ENCODE peak calls at places on chromosomes 16 and 17, in nine cellular contexts. One of them, this sample, is unnamed.

GRCh38 chr17:30323262-30323894 is 10.5 kb downstream of the TMIGD1 start:
- DNase-seq in MM.1S: no peak
- DNase-seq in GM23248: no peak
- DNase-seq in PC-3: no peak
- DNase-seq in GM23338: no peak
- DNase-seq in OCI-LY7: peak; percentile 87
- DNase-seq in hepatocyte: no peak
- DNase-seq in neural progenitor cell: no peak
- DNase-seq in HCT116: no peak
- DNase-seq in this sample: no peak

GRCh38 chr16:89473791-89474414 is 16.5 kb downstream of the ANKRD11 start:
- DNase-seq in OCI-LY7: no peak
- DNase-seq in GM23338: no peak
- DNase-seq in MM.1S: no peak
- DNase-seq in neural progenitor cell: no peak
- DNase-seq in HCT116: no peak
- DNase-seq in GM23248: peak; percentile 82
- DNase-seq in PC-3: peak; percentile 50
- DNase-seq in hepatocyte: no peak
- DNase-seq in this sample: no peak

GRCh38 chr17:65463242-65463641 is 98.2 kb downstream of the AXIN2 start:
- DNase-seq in OCI-LY7: no peak
- DNase-seq in PC-3: no peak
- DNase-seq in hepatocyte: peak; percentile 71
- DNase-seq in HCT116: no peak
- DNase-seq in MM.1S: no peak
- DNase-seq in GM23338: no peak
- DNase-seq in GM23248: peak; percentile 35
- DNase-seq in neural progenitor cell: no peak
- DNase-seq in this sample: no peak

GRCh38 chr17:72726936-72727335 is 365.6 kb downstream of the SLC39A11 start:
- DNase-seq in OCI-LY7: peak; percentile 93
- DNase-seq in GM23338: no peak
- DNase-seq in HCT116: no peak
- DNase-seq in PC-3: peak; percentile 69
- DNase-seq in hepatocyte: no peak
- DNase-seq in GM23248: no peak
- DNase-seq in neural progenitor cell: no peak
- DNase-seq in MM.1S: peak; percentile 92
- DNase-seq in this sample: no peak

GRCh38 chr17:43349142-43349541 is 49.7 kb upstream of the ARL4D start:
- DNase-seq in HCT116: no peak
- DNase-seq in GM23248: no peak
- DNase-seq in OCI-LY7: no peak
- DNase-seq in PC-3: no peak
- DNase-seq in neural progenitor cell: no peak
- DNase-seq in GM23338: no peak
- DNase-seq in MM.1S: no peak
- DNase-seq in hepatocyte: no peak
- DNase-seq in this sample: no peak

GRCh38 chr16:645852-646678 is 3.1 kb upstream of the WDR90 start:
- DNase-seq in MM.1S: no peak
- DNase-seq in PC-3: peak; percentile 52
- DNase-seq in GM23338: peak; percentile 65
- DNase-seq in GM23248: no peak
- DNase-seq in HCT116: no peak
- DNase-seq in neural progenitor cell: no peak
- DNase-seq in hepatocyte: peak; percentile 76
- DNase-seq in OCI-LY7: no peak
- DNase-seq in this sample: no peak

GRCh38 chr16:11602321-11602720 is 15.6 kb upstream of the LITAF start:
- DNase-seq in neural progenitor cell: no peak
- DNase-seq in MM.1S: no peak
- DNase-seq in OCI-LY7: peak; percentile 79
- DNase-seq in HCT116: no peak
- DNase-seq in hepatocyte: no peak
- DNase-seq in PC-3: no peak
- DNase-seq in GM23248: no peak
- DNase-seq in GM23338: no peak
- DNase-seq in this sample: no peak

GRCh38 chr16:87607871-87608270 is 5.6 kb downstream of the JPH3 start:
- DNase-seq in PC-3: no peak
- DNase-seq in MM.1S: no peak
- DNase-seq in GM23248: no peak
- DNase-seq in GM23338: no peak
- DNase-seq in HCT116: no peak
- DNase-seq in OCI-LY7: no peak
- DNase-seq in neural progenitor cell: no peak
- DNase-seq in hepatocyte: no peak
- DNase-seq in this sample: no peak

GRCh38 chr17:82400206-82400605 is 17.9 kb upstream of the HEXD start:
- DNase-seq in OCI-LY7: no peak
- DNase-seq in MM.1S: no peak
- DNase-seq in neural progenitor cell: no peak
- DNase-seq in HCT116: no peak
- DNase-seq in hepatocyte: no peak
- DNase-seq in GM23338: no peak
- DNase-seq in PC-3: no peak
- DNase-seq in GM23248: no peak
- DNase-seq in this sample: no peak

GRCh38 chr17:27533874-27534815 is 77.9 kb downstream of the KSR1 start:
- DNase-seq in GM23248: peak; percentile 90
- DNase-seq in MM.1S: no peak
- DNase-seq in PC-3: peak; percentile 48
- DNase-seq in neural progenitor cell: peak; percentile 54
- DNase-seq in hepatocyte: no peak
- DNase-seq in HCT116: no peak
- DNase-seq in OCI-LY7: no peak
- DNase-seq in GM23338: peak; percentile 68
- DNase-seq in this sample: no peak

GRCh38 chr17:60631119-60631518 is 31.1 kb downstream of the PPM1D start:
- DNase-seq in hepatocyte: no peak
- DNase-seq in HCT116: no peak
- DNase-seq in neural progenitor cell: no peak
- DNase-seq in MM.1S: no peak
- DNase-seq in OCI-LY7: no peak
- DNase-seq in PC-3: no peak
- DNase-seq in GM23338: no peak
- DNase-seq in GM23248: no peak
- DNase-seq in this sample: no peak

GRCh38 chr16:19766554-19766884 is 48.4 kb downstream of the IQCK start:
- DNase-seq in neural progenitor cell: no peak
- DNase-seq in MM.1S: no peak
- DNase-seq in HCT116: no peak
- DNase-seq in hepatocyte: no peak
- DNase-seq in GM23338: no peak
- DNase-seq in OCI-LY7: no peak
- DNase-seq in PC-3: no peak
- DNase-seq in GM23248: no peak
- DNase-seq in this sample: no peak

GRCh38 chr16:46854846-46855245 is 23.9 kb upstream of the C16orf87 start:
- DNase-seq in MM.1S: no peak
- DNase-seq in HCT116: no peak
- DNase-seq in GM23338: no peak
- DNase-seq in GM23248: no peak
- DNase-seq in OCI-LY7: no peak
- DNase-seq in neural progenitor cell: no peak
- DNase-seq in hepatocyte: no peak
- DNase-seq in PC-3: no peak
- DNase-seq in this sample: no peak

GRCh38 chr16:46852130-46852529 is 21.1 kb upstream of the C16orf87 start:
- DNase-seq in HCT116: no peak
- DNase-seq in GM23338: no peak
- DNase-seq in GM23248: no peak
- DNase-seq in MM.1S: no peak
- DNase-seq in hepatocyte: no peak
- DNase-seq in OCI-LY7: no peak
- DNase-seq in neural progenitor cell: no peak
- DNase-seq in PC-3: no peak
- DNase-seq in this sample: no peak

GRCh38 chr16:46855389-46855788 is 24.4 kb upstream of the C16orf87 start:
- DNase-seq in HCT116: no peak
- DNase-seq in GM23248: no peak
- DNase-seq in OCI-LY7: no peak
- DNase-seq in GM23338: no peak
- DNase-seq in neural progenitor cell: no peak
- DNase-seq in MM.1S: no peak
- DNase-seq in PC-3: no peak
- DNase-seq in hepatocyte: no peak
- DNase-seq in this sample: no peak

GRCh38 chr16:46850619-46851555 is 19.9 kb upstream of the C16orf87 start:
- DNase-seq in hepatocyte: no peak
- DNase-seq in PC-3: no peak
- DNase-seq in neural progenitor cell: no peak
- DNase-seq in GM23248: no peak
- DNase-seq in HCT116: no peak
- DNase-seq in GM23338: no peak
- DNase-seq in OCI-LY7: peak; percentile 53
- DNase-seq in MM.1S: no peak
- DNase-seq in this sample: no peak

DNA sequence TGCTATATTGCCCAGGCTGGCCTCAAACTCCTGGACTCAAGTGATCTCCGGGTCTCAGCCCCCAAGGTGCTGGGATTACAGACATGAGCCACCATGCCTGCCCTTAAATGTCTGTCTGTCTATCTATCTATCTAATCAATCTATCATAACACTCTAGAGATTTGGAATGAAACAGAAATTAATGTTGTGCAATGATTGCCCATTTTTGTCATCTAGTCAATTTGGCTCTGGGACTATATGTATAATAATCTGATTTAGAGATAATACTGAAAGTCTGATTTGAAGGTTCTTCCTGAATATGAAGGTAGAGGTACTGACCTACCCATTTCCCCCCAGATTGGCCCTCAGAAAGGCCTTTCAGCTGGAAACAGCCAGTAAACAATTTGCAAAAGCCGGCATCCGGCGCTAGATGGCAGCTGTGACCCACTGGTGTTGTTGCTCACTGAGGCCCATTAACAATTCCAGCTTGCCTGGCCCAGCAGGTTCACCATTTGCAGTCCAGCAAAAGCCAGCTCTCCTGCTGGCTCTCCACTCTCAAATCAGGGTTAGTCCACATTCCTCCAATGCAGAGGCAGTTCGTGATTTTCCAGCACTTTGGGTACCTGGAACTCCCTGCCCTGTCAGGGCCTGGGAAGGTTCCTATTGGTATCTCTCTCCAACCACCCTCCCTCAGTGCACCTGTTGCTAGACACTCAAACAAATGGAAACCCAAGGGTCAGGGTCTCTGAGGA is 22.9 kb upstream of the C16orf87 start:
- DNase-seq in GM23248: peak; percentile 74
- DNase-seq in HCT116: peak; percentile 50
- DNase-seq in GM23338: peak; percentile 93
- DNase-seq in PC-3: peak; percentile 66
- DNase-seq in neural progenitor cell: peak; percentile 90
- DNase-seq in hepatocyte: peak; percentile 87
- DNase-seq in MM.1S: peak; percentile 69
- DNase-seq in OCI-LY7: peak; percentile 70
- DNase-seq in this sample: peak; percentile 83
- TF ChIP-seq EZH2phosphoT487 in GM23248: no peak
- TF ChIP-seq EZH2phosphoT487 in HCT116: no peak
- TF ChIP-seq EZH2phosphoT487 in GM23338: no peak
- TF ChIP-seq EZH2phosphoT487 in PC-3: no peak
- TF ChIP-seq EZH2phosphoT487 in neural progenitor cell: no peak
- TF ChIP-seq EZH2phosphoT487 in hepatocyte: no peak
- TF ChIP-seq EZH2phosphoT487 in MM.1S: no peak
- TF ChIP-seq EZH2phosphoT487 in OCI-LY7: no peak
- TF ChIP-seq EZH2phosphoT487 in this sample: no peak

GRCh38 chr17:70478883-70479282 is 309.6 kb downstream of the KCNJ2 start:
- DNase-seq in GM23338: no peak
- DNase-seq in hepatocyte: no peak
- DNase-seq in neural progenitor cell: no peak
- DNase-seq in PC-3: no peak
- DNase-seq in GM23248: no peak
- DNase-seq in MM.1S: no peak
- DNase-seq in HCT116: no peak
- DNase-seq in OCI-LY7: no peak
- DNase-seq in this sample: no peak
- TF ChIP-seq EZH2phosphoT487 in GM23338: no peak
- TF ChIP-seq EZH2phosphoT487 in hepatocyte: no peak
- TF ChIP-seq EZH2phosphoT487 in neural progenitor cell: no peak
- TF ChIP-seq EZH2phosphoT487 in PC-3: no peak
- TF ChIP-seq EZH2phosphoT487 in GM23248: no peak
- TF ChIP-seq EZH2phosphoT487 in MM.1S: no peak
- TF ChIP-seq EZH2phosphoT487 in HCT116: no peak
- TF ChIP-seq EZH2phosphoT487 in OCI-LY7: no peak
- TF ChIP-seq EZH2phosphoT487 in this sample: no peak

GRCh38 chr17:32297860-32298259 is 32.2 kb downstream of the RHBDL3 start:
- DNase-seq in hepatocyte: no peak
- DNase-seq in GM23338: no peak
- DNase-seq in neural progenitor cell: no peak
- DNase-seq in PC-3: no peak
- DNase-seq in OCI-LY7: no peak
- DNase-seq in MM.1S: no peak
- DNase-seq in GM23248: no peak
- DNase-seq in HCT116: no peak
- DNase-seq in this sample: no peak

GRCh38 chr17:32297424-32297823 is 31.8 kb downstream of the RHBDL3 start:
- DNase-seq in MM.1S: no peak
- DNase-seq in GM23338: no peak
- DNase-seq in hepatocyte: no peak
- DNase-seq in PC-3: no peak
- DNase-seq in GM23248: no peak
- DNase-seq in neural progenitor cell: no peak
- DNase-seq in HCT116: no peak
- DNase-seq in OCI-LY7: no peak
- DNase-seq in this sample: no peak

GRCh38 chr17:32299579-32300158 is 34.0 kb downstream of the RHBDL3 start:
- DNase-seq in HCT116: no peak
- DNase-seq in GM23248: no peak
- DNase-seq in hepatocyte: no peak
- DNase-seq in PC-3: no peak
- DNase-seq in GM23338: no peak
- DNase-seq in OCI-LY7: no peak
- DNase-seq in neural progenitor cell: no peak
- DNase-seq in MM.1S: no peak
- DNase-seq in this sample: no peak

GRCh38 chr17:32298298-32298697 is 32.7 kb downstream of the RHBDL3 start:
- DNase-seq in PC-3: no peak
- DNase-seq in HCT116: no peak
- DNase-seq in MM.1S: no peak
- DNase-seq in GM23338: no peak
- DNase-seq in OCI-LY7: no peak
- DNase-seq in GM23248: peak; percentile 7
- DNase-seq in hepatocyte: no peak
- DNase-seq in neural progenitor cell: no peak
- DNase-seq in this sample: no peak

GRCh38 chr17:32298721-32299578 is 33.3 kb downstream of the RHBDL3 start:
- DNase-seq in hepatocyte: peak; percentile 69
- DNase-seq in OCI-LY7: no peak
- DNase-seq in PC-3: no peak
- DNase-seq in neural progenitor cell: peak; percentile 48
- DNase-seq in HCT116: no peak
- DNase-seq in GM23248: no peak
- DNase-seq in MM.1S: no peak
- DNase-seq in GM23338: no peak
- DNase-seq in this sample: no peak
- TF ChIP-seq EZH2phosphoT487 in hepatocyte: peak; percentile 74
- TF ChIP-seq EZH2phosphoT487 in OCI-LY7: no peak
- TF ChIP-seq EZH2phosphoT487 in PC-3: no peak
- TF ChIP-seq EZH2phosphoT487 in neural progenitor cell: no peak
- TF ChIP-seq EZH2phosphoT487 in HCT116: no peak
- TF ChIP-seq EZH2phosphoT487 in GM23248: no peak
- TF ChIP-seq EZH2phosphoT487 in MM.1S: no peak
- TF ChIP-seq EZH2phosphoT487 in GM23338: no peak
- TF ChIP-seq EZH2phosphoT487 in this sample: no peak

GRCh38 chr16:57788252-57788841 is 13.9 kb downstream of the KIFC3 start:
- DNase-seq in neural progenitor cell: no peak
- DNase-seq in hepatocyte: no peak
- DNase-seq in HCT116: no peak
- DNase-seq in PC-3: no peak
- DNase-seq in OCI-LY7: no peak
- DNase-seq in GM23338: no peak
- DNase-seq in MM.1S: no peak
- DNase-seq in GM23248: no peak
- DNase-seq in this sample: no peak
- TF ChIP-seq EZH2phosphoT487 in neural progenitor cell: no peak
- TF ChIP-seq EZH2phosphoT487 in hepatocyte: no peak
- TF ChIP-seq EZH2phosphoT487 in HCT116: no peak
- TF ChIP-seq EZH2phosphoT487 in PC-3: no peak
- TF ChIP-seq EZH2phosphoT487 in OCI-LY7: no peak
- TF ChIP-seq EZH2phosphoT487 in GM23338: no peak
- TF ChIP-seq EZH2phosphoT487 in MM.1S: no peak
- TF ChIP-seq EZH2phosphoT487 in GM23248: no peak
- TF ChIP-seq EZH2phosphoT487 in this sample: no peak